ENCODE peak calls at places on chromosome 2, in four cellular contexts. Q is K562, G is A549, J is suprapubic skin. H is an unnamed sample.
A peak's percentile ranks its signal among the peaks of the same experiment; 100 is the strongest.

GRCh38 chr2:220034356-220035121 is 407.1 kb downstream of the SLC4A3 start:
- DNase-seq in G (no peak), Q (no peak), J (no peak), H (no peak)

GRCh38 chr2:216436369-216436768 is 24.1 kb downstream of the SMARCAL1 start:
- DNase-seq in J (no peak), Q (no peak), G (no peak), H (no peak)

GRCh38 chr2:39380525-39381150 is 56.4 kb downstream of the MAP4K3 start:
- DNase-seq in J (no peak), G (no peak), Q (no peak), H (no peak)

GRCh38 chr2:50207881-50208280 is 824.1 kb downstream of the NRXN1 start:
- DNase-seq in J (no peak), Q (no peak), G (no peak), H (no peak)

GRCh38 chr2:71843391-71843850 is 304.2 kb downstream of the CYP26B1 start:
- DNase-seq in J (no peak), G (peak; percentile 25), Q (no peak), H (no peak)

GRCh38 chr2:76080154-76080553 is 369.4 kb upstream of the GCFC2 start:
- DNase-seq in Q (no peak), G (no peak), J (no peak), H (no peak)

GRCh38 chr2:38438536-38439225 is 61.6 kb upstream of the ATL2 start:
- DNase-seq in G (no peak), J (no peak), Q (no peak), H (no peak)

GRCh38 chr2:119453972-119454593 is 22.4 kb downstream of the TMEM37 start:
- DNase-seq in J (no peak), Q (no peak), G (no peak), H (no peak)

GRCh38 chr2:22944141-22944540 is 440.8 kb upstream of the KLHL29 start:
- DNase-seq in Q (no peak), G (no peak), J (no peak), H (no peak)

GRCh38 chr2:61255580-61256437 is 93.8 kb downstream of the C2orf74 start:
- DNase-seq in J (no peak), G (peak; percentile 50), Q (no peak), H (no peak)

DNA sequence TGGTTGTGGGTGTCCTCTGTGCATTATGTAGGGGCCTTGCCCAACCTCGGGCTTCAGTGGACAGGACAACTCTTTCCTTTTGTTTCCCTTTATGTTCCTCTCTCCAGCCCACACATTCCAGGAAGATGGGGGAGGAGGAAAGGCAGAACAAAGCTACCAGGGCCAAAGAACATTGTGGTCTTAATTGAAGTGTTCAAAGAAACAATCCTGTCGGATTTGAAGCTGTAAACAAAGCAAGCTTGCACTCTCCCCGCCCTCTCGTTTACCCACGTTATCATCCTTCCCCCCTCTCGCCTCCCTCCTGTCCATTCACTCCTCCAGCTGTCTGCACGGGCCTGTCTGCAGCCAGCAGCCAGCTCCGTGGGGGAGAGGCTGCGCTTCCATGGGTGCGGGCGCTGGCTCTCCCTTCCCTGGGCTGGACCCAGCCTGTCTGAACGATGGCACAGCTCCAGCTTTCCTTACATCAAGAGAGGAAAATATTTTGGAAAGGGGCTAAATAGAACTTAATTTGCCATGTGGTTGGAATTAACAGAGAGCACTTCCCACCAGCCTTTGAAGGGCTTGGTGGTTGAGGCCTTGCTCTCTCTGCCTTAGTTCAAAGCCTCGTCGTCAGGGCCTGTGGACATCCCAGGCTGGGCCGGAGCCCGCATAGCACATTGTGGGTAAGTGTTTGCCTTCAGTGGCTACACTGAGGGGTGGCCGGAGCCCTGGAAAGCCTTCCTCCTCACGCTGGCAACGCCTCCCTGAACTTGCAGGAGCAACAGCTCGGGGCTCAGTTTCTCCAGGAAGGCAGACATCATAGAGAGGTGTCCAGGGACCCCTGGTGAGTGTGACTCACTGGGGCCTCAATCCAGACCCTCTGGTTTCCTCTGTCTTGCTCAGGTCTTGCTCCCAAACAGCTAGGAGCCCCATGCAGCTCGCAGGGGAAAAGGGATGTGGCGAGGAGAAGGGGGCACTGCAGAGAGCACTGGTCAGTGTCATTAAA is 60.6 kb upstream of the HS6ST1 start:
- DNase-seq in Q (no peak), G (no peak), J (peak; percentile 87), H (peak; percentile 39)
- TF ChIP-seq EP300 in Q (no peak), G (no peak), J (no peak), H (peak; percentile 79)

GRCh38 chr2:101893676-101894381 is 97.9 kb upstream of the IL1R2 start:
- DNase-seq in J (no peak), G (no peak), Q (no peak), H (no peak)
- TF ChIP-seq EP300 in J (no peak), G (no peak), Q (no peak), H (no peak)

GRCh38 chr2:27804146-27804545 is 32.6 kb downstream of the MRPL33 start:
- DNase-seq in J (no peak), Q (no peak), G (no peak), H (no peak)
- TF ChIP-seq EP300 in J (no peak), Q (no peak), G (no peak), H (no peak)

GRCh38 chr2:45904267-45904921 is 252.9 kb downstream of the PRKCE start:
- DNase-seq in Q (no peak), G (no peak), J (no peak), H (no peak)
- TF ChIP-seq EP300 in Q (no peak), G (no peak), J (no peak), H (no peak)

GRCh38 chr2:47035615-47036488 is 119.3 kb downstream of the STPG4 start:
- DNase-seq in G (no peak), J (no peak), Q (no peak), H (no peak)

GRCh38 chr2:47033102-47033880 is 117.7 kb upstream of the MCFD2 start:
- DNase-seq in G (no peak), J (no peak), Q (no peak), H (no peak)

GRCh38 chr2:47032773-47033101 is 117.1 kb upstream of the MCFD2 start:
- DNase-seq in J (no peak), G (no peak), Q (no peak), H (no peak)

GRCh38 chr2:47036489-47036769 is 118.7 kb downstream of the STPG4 start:
- DNase-seq in J (no peak), G (no peak), Q (no peak), H (no peak)

GRCh38 chr2:47034973-47035609 is 119.5 kb upstream of the MCFD2 start:
- DNase-seq in G (no peak), Q (no peak), J (no peak), H (peak; percentile 46)
- TF ChIP-seq EP300 in G (no peak), Q (no peak), J (no peak), H (no peak)

GRCh38 chr2:108069515-108070310 is 83.4 kb downstream of the SLC5A7 start:
- DNase-seq in Q (peak; percentile 17), G (peak; percentile 23), J (no peak), H (no peak)
- TF ChIP-seq EP300 in Q (no peak), G (no peak), J (no peak), H (no peak)

DNA sequence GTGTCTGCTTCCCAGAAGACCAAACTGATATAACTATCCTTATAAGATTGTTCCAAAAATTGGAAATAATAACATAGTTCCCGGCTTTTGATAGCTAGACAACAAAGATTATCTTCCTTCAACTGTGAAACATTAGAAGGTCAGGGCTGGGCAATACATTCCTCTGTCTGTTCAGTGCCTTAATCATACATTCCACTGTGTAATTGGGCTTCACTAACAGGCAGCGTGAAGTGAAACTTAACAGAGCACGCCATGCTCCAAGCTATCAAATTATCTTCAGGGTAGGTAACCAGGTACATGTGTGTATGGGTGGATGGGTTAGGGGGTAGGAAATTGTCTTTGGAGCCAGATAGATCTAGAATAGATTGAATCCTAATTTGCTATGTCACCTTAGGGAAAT is 23.5 kb upstream of the ARL5A start:
- DNase-seq in G (no peak), J (no peak), Q (no peak), H (no peak)
- TF ChIP-seq EP300 in G (no peak), J (no peak), Q (no peak), H (no peak)

GRCh38 chr2:231462729-231463465 is 1.4 kb downstream of the NCL start:
- DNase-seq in Q (no peak), G (no peak), J (no peak), H (no peak)

GRCh38 chr2:231464576-231465540 is 574 bp upstream of the NCL start:
- DNase-seq in J (peak; percentile 99), G (no peak), Q (peak; percentile 88), H (peak; percentile 38)

GRCh38 chr2:231461516-231461971 is 2.7 kb downstream of the NCL start:
- DNase-seq in G (no peak), Q (no peak), J (peak; percentile 64), H (no peak)

GRCh38 chr2:231467016-231467545 is 2.8 kb upstream of the NCL start:
- DNase-seq in G (no peak), Q (no peak), J (peak; percentile 49), H (no peak)

DNA sequence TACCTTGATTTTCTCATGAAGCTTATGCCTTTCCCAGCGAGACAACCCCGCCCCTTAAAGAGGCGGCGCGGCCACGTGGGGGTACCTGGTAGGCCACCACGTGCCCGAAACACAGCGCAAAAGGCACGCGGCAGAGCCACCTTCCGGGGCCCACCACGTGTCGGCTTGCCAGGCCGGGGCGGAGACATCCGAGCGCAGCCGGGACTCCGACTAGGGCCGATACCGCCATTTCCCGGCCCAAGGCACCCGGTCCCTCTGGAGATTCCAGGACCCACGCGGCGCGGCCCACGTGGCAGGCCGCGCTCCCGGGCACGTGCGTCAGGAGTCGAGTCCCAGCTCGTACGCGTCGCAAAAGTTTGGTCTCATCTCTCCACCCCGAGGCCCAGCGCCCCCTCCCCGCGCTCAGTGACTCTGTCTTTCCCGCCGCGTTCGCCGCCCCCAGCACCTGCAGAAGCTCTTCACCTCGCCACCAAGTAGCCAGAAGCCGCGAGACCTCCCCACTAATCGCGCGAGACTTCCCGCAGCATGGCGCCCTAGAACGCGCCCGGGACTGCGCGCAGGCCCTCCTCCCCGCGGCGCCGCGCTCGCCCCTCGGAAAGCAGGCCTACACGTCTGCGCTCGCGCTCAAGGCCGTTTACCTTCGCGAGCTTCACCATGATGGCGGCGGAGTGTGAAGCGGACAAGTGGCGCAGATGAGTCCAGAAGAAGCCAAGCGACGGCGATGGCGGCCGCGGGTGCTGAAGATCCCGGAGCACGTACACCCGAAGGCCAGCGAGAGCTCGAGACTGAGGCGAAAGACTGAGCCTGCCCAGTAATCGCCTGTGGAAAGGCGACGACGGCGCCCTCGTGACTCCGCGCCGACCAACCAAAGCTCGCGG is at the start of gene NCL:
- DNase-seq in J (peak; percentile 91), Q (peak; percentile 64), G (peak; percentile 99), H (peak; percentile 99)
- TF ChIP-seq EP300 in J (no peak), Q (no peak), G (no peak), H (no peak)